ENCODE peak calls at places on chromosome 1, in seven cellular contexts. I is GM23338, M is stomach, H is K562, C is esophagus muscularis mucosa, J is upper lobe of left lung, P is sigmoid colon. B is an unnamed sample.

GRCh38 chr1:95584315-95584714 is 350.3 kb downstream of the RWDD3 start:
- DNase-seq in J (no peak), H (no peak), I (no peak), M (no peak), C (no peak), P (no peak), B (no peak)

GRCh38 chr1:192852001-192852400 is 43.2 kb downstream of the RGS2 start:
- DNase-seq in P (no peak), I (no peak), J (no peak), H (no peak), C (no peak), M (no peak), B (no peak)

GRCh38 chr1:204520834-204521709 is 4.9 kb downstream of the MDM4 start:
- DNase-seq in I (no peak), M (no peak), H (no peak), J (no peak), C (no peak), P (no peak), B (no peak)

GRCh38 chr1:209416009-209416408 is 167.5 kb upstream of the CAMK1G start:
- DNase-seq in J (no peak), M (no peak), H (no peak), I (no peak), P (no peak), C (no peak), B (no peak)

GRCh38 chr1:64891440-64891815 is 74.9 kb downstream of the JAK1 start:
- DNase-seq in I (no peak), C (no peak), M (no peak), H (no peak), J (no peak), P (no peak), B (no peak)

GRCh38 chr1:94270801-94271203 is 33.4 kb upstream of the ARHGAP29 start:
- DNase-seq in C (no peak), I (no peak), H (no peak), J (no peak), M (no peak), P (no peak), B (no peak)

GRCh38 chr1:219792337-219793021 is 135.9 kb downstream of the SLC30A10 start:
- DNase-seq in H (no peak), C (peak), M (no peak), J (no peak), P (no peak), I (no peak), B (no peak)

GRCh38 chr1:91851130-91852010 is 34.6 kb downstream of the TGFBR3 start:
- DNase-seq in I (no peak), J (peak), M (peak), P (peak), C (peak), H (no peak), B (peak)

GRCh38 chr1:27235827-27236226 is 1.4 kb downstream of the WDTC1 start:
- DNase-seq in C (no peak), I (no peak), M (no peak), J (no peak), P (no peak), H (no peak), B (no peak)

GRCh38 chr1:55554611-55555010 is 339.4 kb upstream of the USP24 start:
- DNase-seq in I (no peak), J (no peak), H (no peak), P (no peak), C (no peak), M (no peak), B (no peak)

GRCh38 chr1:171155484-171155883 is 29.6 kb upstream of the FMO2 start:
- DNase-seq in M (no peak), J (no peak), C (no peak), H (no peak), I (no peak), P (no peak), B (no peak)

GRCh38 chr1:46174448-46175231 is at the start of gene TSPAN1:
- DNase-seq in C (no peak), M (peak), P (peak), I (no peak), H (no peak), J (peak), B (no peak)

GRCh38 chr1:2229032-2229920 is 1.2 kb downstream of the SKI start:
- DNase-seq in P (peak), J (peak), M (peak), H (no peak), C (no peak), I (peak), B (no peak)

GRCh38 chr1:38848069-38848468 is 11.5 kb downstream of the RRAGC start:
- DNase-seq in J (no peak), H (no peak), M (no peak), C (no peak), I (no peak), P (no peak), B (no peak)

GRCh38 chr1:217948741-217949140 is 317.6 kb downstream of the SPATA17 start:
- DNase-seq in C (no peak), P (no peak), I (no peak), M (no peak), J (no peak), H (no peak), B (no peak)

GRCh38 chr1:67618285-67619018 is 66.5 kb upstream of the GADD45A start:
- DNase-seq in C (peak), J (peak), I (no peak), P (peak), M (peak), H (no peak), B (no peak)

DNA sequence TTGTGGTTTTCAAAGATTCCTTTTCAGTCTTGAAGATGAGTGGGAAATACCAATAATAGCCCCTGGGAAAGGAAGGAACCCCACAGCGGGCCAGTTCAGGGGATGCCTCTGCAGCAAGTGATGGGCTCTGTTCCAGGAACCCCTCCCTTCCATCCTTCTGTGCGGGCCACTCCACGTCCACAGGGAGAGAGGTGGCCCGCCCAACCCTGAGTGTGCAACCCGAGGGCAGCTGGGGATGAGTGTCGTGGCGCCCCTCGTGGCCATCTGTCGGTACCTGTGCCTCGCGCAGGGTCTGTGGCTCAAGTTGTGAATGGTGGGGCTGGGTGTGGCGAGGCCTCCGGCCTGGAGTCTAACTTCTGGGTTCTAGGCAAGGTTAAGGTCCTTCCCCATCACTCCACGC is 65.6 kb downstream of the TLR5 start:
- DNase-seq in P (no peak), C (no peak), J (peak), I (peak), H (peak), M (no peak), B (no peak)
- TF ChIP-seq CTCF in P (no peak), C (no peak), J (peak), I (peak), H (peak), M (no peak), B (peak)

DNA sequence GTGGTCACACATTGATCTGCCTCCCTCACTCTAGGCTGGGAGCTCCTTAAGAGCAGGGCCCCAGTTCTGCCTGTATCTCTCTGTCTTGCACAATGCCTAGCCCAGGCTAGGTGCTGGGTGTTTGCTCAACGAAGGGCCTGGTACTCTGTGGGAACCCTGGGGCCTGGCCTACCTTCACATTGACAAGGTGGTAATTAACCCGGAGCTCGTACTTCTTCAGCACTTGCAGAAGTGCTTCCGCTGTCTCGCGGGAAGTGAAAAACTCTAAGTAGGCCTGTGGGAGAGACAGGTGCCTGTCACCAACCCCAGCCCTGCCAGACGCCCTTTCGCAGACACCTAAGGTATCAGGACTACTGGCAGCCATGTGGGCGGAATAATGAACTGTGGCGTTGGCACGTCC is 13.7 kb downstream of the MTHFR start:
- DNase-seq in I (no peak), M (no peak), C (no peak), P (no peak), J (peak), H (no peak), B (no peak)
- TF ChIP-seq POLR2AphosphoS5 in I (no peak), M (no peak), C (peak), P (no peak), J (no peak), H (peak), B (no peak)

DNA sequence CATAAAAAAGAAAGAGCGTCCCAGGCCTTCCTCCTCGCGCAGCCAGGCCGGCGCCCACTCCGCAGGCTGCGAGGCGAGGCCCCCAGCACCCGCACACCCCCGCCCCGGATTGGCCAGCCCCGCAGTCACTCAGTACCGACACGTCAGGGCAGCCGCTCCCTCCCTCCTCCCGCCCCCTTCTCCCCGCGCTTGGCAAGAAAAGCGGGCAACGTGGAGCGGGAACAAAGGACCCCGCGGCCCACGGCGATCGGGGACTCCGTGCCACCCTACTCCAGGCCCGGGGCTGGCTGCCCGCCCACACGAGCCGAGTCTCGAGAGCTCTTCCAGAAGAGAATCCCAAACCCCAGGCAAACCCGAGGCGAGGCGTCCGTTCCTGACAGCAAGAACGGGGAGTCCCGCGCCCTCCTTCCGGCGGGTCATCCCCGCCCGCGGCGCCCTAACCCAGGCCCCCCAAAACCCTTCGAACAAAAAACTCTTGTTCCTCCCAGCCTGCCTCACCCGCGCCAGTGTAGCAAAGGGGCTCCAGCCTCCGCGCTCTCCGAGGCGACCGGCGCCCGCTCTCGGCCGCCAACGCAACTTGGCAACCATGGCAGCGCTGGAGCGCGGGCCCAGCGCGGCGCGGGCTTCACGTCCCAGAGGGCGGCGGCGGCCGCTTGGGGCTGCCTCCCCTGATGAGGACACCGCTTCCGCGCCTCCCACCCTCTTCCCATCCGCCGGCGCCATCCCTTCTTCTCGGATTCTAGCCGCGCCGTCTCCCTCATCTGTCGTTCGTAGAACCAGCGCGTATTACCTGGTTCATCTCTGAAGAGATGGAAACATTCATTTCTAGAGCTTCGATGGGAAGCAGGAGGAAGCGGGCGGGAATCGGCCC is 645 bp downstream of the IVNS1ABP start:
- DNase-seq in C (peak), J (peak), H (peak), I (peak), P (peak), M (peak), B (peak)
- TF ChIP-seq CTCF in C (no peak), J (peak), H (peak), I (no peak), P (no peak), M (no peak), B (no peak)

GRCh38 chr1:154433161-154433681 is 28.1 kb downstream of the IL6R start:
- DNase-seq in H (no peak), I (no peak), C (no peak), J (peak), P (peak), M (no peak), B (peak)

GRCh38 chr1:154436433-154436832 is 31.3 kb downstream of the IL6R start:
- DNase-seq in P (no peak), J (no peak), H (no peak), C (no peak), I (no peak), M (no peak), B (no peak)

GRCh38 chr1:154435801-154436200 is 30.7 kb downstream of the IL6R start:
- DNase-seq in P (no peak), J (no peak), M (no peak), C (no peak), I (no peak), H (no peak), B (no peak)

GRCh38 chr1:154431586-154432373 is 26.6 kb downstream of the IL6R start:
- DNase-seq in H (peak), P (peak), J (peak), C (no peak), M (no peak), I (no peak), B (no peak)

GRCh38 chr1:154434346-154435075 is 29.4 kb downstream of the IL6R start:
- DNase-seq in C (peak), J (peak), H (peak), P (peak), I (no peak), M (peak), B (peak)
- TF ChIP-seq POLR2AphosphoS5 in C (peak), J (peak), H (no peak), P (peak), I (no peak), M (peak), B (peak)

DNA sequence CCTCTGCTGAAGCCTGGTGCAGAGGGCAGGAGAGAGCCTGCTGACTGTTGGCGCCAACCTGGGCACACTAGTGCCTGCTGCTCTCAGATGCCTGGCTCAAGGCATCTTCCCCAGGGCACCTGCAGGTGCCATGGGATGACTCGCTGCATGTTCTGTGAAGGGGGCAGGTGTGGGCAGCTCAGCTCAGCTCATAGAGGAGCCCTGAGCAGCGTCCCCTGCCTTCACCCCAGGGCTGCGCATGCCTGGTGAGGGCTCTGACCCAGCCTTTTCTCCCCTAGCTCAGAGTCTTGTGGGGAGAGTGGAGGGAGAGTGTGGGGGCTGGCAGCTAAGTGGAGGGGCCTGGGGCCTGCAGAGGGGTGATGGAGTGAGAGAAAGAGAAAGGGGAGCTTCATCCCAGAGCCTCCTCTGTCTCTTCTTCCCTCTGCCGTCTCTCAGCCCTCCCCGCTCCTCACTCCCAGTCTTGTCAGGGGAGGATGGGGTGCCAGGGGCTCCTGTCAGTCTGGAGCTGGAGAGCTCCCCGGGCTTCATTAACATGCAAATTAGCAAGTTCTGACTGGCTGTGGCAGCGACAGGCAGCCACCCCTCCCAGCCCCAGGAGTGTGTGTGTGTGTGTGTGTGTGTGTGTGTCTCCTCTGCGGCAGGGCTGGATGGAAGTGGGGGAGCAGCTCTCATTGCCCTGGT is 33.8 kb downstream of the FOXO6 start:
- DNase-seq in H (peak), P (peak), M (no peak), I (peak), J (no peak), C (no peak), B (no peak)
- TF ChIP-seq CTCF in H (no peak), P (no peak), M (no peak), I (peak), J (no peak), C (no peak), B (no peak)

B was measured in suprapubic skin.